ENCODE peak calls at places on chromosomes 12 and 14, in eight cellular contexts. T is adipocyte, R is BE2C, J is anterior cingulate cortex, I is T-cell, P is epithelial cell of proximal tubule, L is ACHN, A is tibial nerve. Z is an unnamed sample.

GRCh38 chr14:38743941-38744611 is 359.0 kb downstream of the SEC23A start:
- DNase-seq in T (no peak), R (no peak), J (no peak), I (no peak), P (no peak), L (no peak), A (no peak), Z (no peak)

GRCh38 chr12:14776236-14776959 is 26.9 kb downstream of the WBP11 start:
- DNase-seq in T (peak; percentile 52), R (no peak), J (no peak), I (no peak), P (no peak), L (peak; percentile 28), A (no peak), Z (no peak)

GRCh38 chr12:15982471-15982870 is 71.3 kb downstream of the DERA start:
- DNase-seq in T (peak; percentile 73), R (no peak), J (no peak), I (no peak), P (no peak), L (peak; percentile 65), A (no peak), Z (peak; percentile 53)

GRCh38 chr12:60035835-60036234 is 440.0 kb downstream of the SLC16A7 start:
- DNase-seq in T (peak; percentile 11), R (no peak), J (no peak), I (no peak), P (no peak), L (no peak), A (no peak), Z (no peak)

GRCh38 chr14:51644215-51644969 is 7.3 kb upstream of the FRMD6 start:
- DNase-seq in T (no peak), R (no peak), J (no peak), I (no peak), P (no peak), L (no peak), A (no peak), Z (no peak)

GRCh38 chr14:56998728-56999127 is 188.4 kb upstream of the OTX2 start:
- DNase-seq in T (no peak), R (no peak), J (no peak), I (no peak), P (no peak), L (no peak), A (no peak), Z (no peak)

GRCh38 chr14:81727243-81727642 is 193.6 kb upstream of the SEL1L start:
- DNase-seq in T (no peak), R (no peak), J (no peak), I (no peak), P (no peak), L (no peak), A (peak; percentile 29), Z (peak; percentile 22)

GRCh38 chr12:30308010-30308717 is 387.5 kb downstream of the IPO8 start:
- DNase-seq in T (no peak), R (no peak), J (no peak), I (no peak), P (no peak), L (no peak), A (no peak), Z (no peak)

GRCh38 chr14:35789651-35790050 is 19.4 kb downstream of the RALGAPA1 start:
- DNase-seq in T (no peak), R (no peak), J (no peak), I (no peak), P (no peak), L (peak; percentile 20), A (no peak), Z (no peak)

GRCh38 chr14:33696165-33696564 is 254.7 kb downstream of the EGLN3 start:
- DNase-seq in T (no peak), R (no peak), J (no peak), I (no peak), P (no peak), L (no peak), A (no peak), Z (no peak)

GRCh38 chr12:32448581-32448980 is 49.2 kb downstream of the FGD4 start:
- DNase-seq in T (no peak), R (no peak), J (no peak), I (no peak), P (no peak), L (no peak), A (no peak), Z (no peak)

GRCh38 chr14:64671591-64671990 is 32.6 kb upstream of the PLEKHG3 start:
- DNase-seq in T (peak; percentile 92), R (no peak), J (no peak), I (peak; percentile 24), P (no peak), L (peak; percentile 57), A (no peak), Z (no peak)